ENCODE peak calls at places on chromosome 1, in four cellular contexts. One of them, this sample, is unnamed.

GRCh38 chr1:234725177-234726132 is 115.5 kb upstream of the IRF2BP2 start:
- DNase-seq in HL-60: peak
- DNase-seq in K562: peak
- DNase-seq in GM12878: no peak
- DNase-seq in this sample: no peak

GRCh38 chr1:17191990-17192242 is 13.0 kb upstream of the PADI1 start:
- DNase-seq in HL-60: peak
- DNase-seq in K562: no peak
- DNase-seq in GM12878: no peak
- DNase-seq in this sample: no peak

GRCh38 chr1:108708726-108709660 is 3.7 kb upstream of the FNDC7 start:
- DNase-seq in HL-60: peak
- DNase-seq in K562: peak
- DNase-seq in GM12878: no peak
- DNase-seq in this sample: no peak

GRCh38 chr1:59556802-59557548 is 257.8 kb upstream of the HOOK1 start:
- DNase-seq in HL-60: no peak
- DNase-seq in K562: no peak
- DNase-seq in GM12878: no peak
- DNase-seq in this sample: no peak

GRCh38 chr1:200488375-200489165 is 78.7 kb upstream of the ZNF281 start:
- DNase-seq in HL-60: peak
- DNase-seq in GM12878: peak
- DNase-seq in K562: peak
- DNase-seq in this sample: no peak

GRCh38 chr1:61951731-61952585 is 209.7 kb downstream of the PATJ start:
- DNase-seq in GM12878: no peak
- DNase-seq in K562: no peak
- DNase-seq in HL-60: no peak
- DNase-seq in this sample: no peak

GRCh38 chr1:226422478-226422877 is 14.6 kb upstream of the PARP1 start:
- DNase-seq in K562: no peak
- DNase-seq in GM12878: no peak
- DNase-seq in HL-60: peak
- DNase-seq in this sample: no peak

GRCh38 chr1:54934869-54935268 is 45.6 kb upstream of the TMEM61 start:
- DNase-seq in GM12878: no peak
- DNase-seq in K562: no peak
- DNase-seq in HL-60: no peak
- DNase-seq in this sample: no peak

GRCh38 chr1:149942207-149942606 is 5.5 kb upstream of the MTMR11 start:
- DNase-seq in HL-60: no peak
- DNase-seq in GM12878: no peak
- DNase-seq in K562: peak
- DNase-seq in this sample: no peak
- TF ChIP-seq SPI1 in HL-60: no peak
- TF ChIP-seq SPI1 in GM12878: no peak
- TF ChIP-seq SPI1 in K562: no peak
- TF ChIP-seq SPI1 in this sample: no peak

GRCh38 chr1:205348559-205349477 is 7.9 kb downstream of the KLHDC8A start:
- DNase-seq in HL-60: no peak
- DNase-seq in K562: no peak
- DNase-seq in GM12878: no peak
- DNase-seq in this sample: no peak

GRCh38 chr1:205350124-205350523 is 6.6 kb downstream of the KLHDC8A start:
- DNase-seq in K562: no peak
- DNase-seq in HL-60: no peak
- DNase-seq in GM12878: no peak
- DNase-seq in this sample: no peak

GRCh38 chr1:205344010-205344808 is 12.5 kb downstream of the KLHDC8A start:
- DNase-seq in K562: peak
- DNase-seq in GM12878: no peak
- DNase-seq in HL-60: no peak
- DNase-seq in this sample: no peak

GRCh38 chr1:205345761-205346160 is 11.0 kb downstream of the KLHDC8A start:
- DNase-seq in GM12878: no peak
- DNase-seq in K562: no peak
- DNase-seq in HL-60: no peak
- DNase-seq in this sample: no peak

DNA sequence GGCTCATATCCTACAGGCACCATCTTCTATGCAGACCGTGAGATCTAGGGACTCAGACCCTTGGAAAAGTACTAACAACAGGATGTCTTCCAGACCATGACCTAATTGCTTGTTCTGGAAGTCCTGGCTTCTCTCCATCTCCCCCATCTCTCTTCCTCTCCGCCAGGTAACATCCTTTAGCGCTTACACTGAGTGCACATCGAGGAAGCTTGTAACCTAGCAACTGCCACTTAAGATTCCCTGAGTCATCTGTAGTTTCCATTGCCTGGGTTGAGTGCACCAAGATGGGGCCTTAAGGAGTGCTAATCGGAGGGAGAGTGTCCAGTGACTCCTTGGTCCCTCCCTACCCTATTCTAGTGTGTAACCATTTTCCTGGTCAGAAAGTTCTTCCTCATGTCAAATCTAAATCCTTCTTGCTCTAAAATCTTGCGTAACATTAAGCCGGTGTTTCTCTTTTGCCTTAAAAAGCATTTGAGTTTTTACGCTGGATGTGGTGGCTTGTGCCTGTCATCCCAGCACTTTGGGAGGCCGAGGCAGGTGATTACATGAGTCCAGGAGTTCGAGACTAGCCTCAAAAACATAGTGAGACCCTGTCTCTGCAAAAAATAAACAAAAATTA is 9.7 kb downstream of the KLHDC8A start:
- DNase-seq in GM12878: no peak
- DNase-seq in K562: no peak
- DNase-seq in HL-60: no peak
- DNase-seq in this sample: no peak
- TF ChIP-seq POLR2AphosphoS5 in GM12878: no peak
- TF ChIP-seq POLR2AphosphoS5 in K562: no peak
- TF ChIP-seq POLR2AphosphoS5 in HL-60: no peak
- TF ChIP-seq POLR2AphosphoS5 in this sample: no peak

GRCh38 chr1:174262747-174263241 is 103.5 kb downstream of the RABGAP1L start:
- DNase-seq in GM12878: peak
- DNase-seq in HL-60: peak
- DNase-seq in K562: peak
- DNase-seq in this sample: no peak

GRCh38 chr1:174266991-174267612 is 107.8 kb downstream of the RABGAP1L start:
- DNase-seq in K562: no peak
- DNase-seq in GM12878: no peak
- DNase-seq in HL-60: no peak
- DNase-seq in this sample: no peak

GRCh38 chr1:174265273-174265672 is 106.0 kb downstream of the RABGAP1L start:
- DNase-seq in GM12878: no peak
- DNase-seq in K562: no peak
- DNase-seq in HL-60: peak
- DNase-seq in this sample: no peak

GRCh38 chr1:174269932-174270651 is 110.8 kb downstream of the RABGAP1L start:
- DNase-seq in K562: no peak
- DNase-seq in GM12878: no peak
- DNase-seq in HL-60: no peak
- DNase-seq in this sample: no peak

DNA sequence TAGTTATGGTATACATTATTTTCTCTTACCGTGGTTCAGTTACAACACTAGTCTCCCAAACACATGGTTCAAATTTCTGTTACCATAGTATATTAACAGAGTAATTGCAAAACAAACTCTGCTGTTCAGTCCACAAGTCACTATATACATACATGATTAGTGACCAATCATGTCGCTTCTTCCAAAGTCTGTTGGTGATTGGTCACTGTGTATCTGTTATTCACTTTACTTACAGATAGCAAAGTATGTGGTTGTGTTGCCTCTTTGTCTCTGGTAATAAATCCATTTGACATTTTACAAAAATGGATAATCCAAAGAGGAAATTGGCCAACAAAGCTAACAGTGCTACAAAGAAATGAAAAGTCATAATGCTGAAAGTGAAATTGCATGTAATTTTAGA is 107.2 kb downstream of the RABGAP1L start:
- DNase-seq in K562: peak
- DNase-seq in HL-60: no peak
- DNase-seq in GM12878: no peak
- DNase-seq in this sample: no peak
- TF ChIP-seq SPI1 in K562: no peak
- TF ChIP-seq SPI1 in HL-60: no peak
- TF ChIP-seq SPI1 in GM12878: no peak
- TF ChIP-seq SPI1 in this sample: no peak

GRCh38 chr1:8184301-8184700 is 133.6 kb upstream of the SLC45A1 start:
- DNase-seq in HL-60: no peak
- DNase-seq in GM12878: no peak
- DNase-seq in K562: no peak
- DNase-seq in this sample: no peak
- TF ChIP-seq POLR2AphosphoS5 in HL-60: no peak
- TF ChIP-seq POLR2AphosphoS5 in GM12878: no peak
- TF ChIP-seq POLR2AphosphoS5 in K562: no peak
- TF ChIP-seq POLR2AphosphoS5 in this sample: no peak

DNA sequence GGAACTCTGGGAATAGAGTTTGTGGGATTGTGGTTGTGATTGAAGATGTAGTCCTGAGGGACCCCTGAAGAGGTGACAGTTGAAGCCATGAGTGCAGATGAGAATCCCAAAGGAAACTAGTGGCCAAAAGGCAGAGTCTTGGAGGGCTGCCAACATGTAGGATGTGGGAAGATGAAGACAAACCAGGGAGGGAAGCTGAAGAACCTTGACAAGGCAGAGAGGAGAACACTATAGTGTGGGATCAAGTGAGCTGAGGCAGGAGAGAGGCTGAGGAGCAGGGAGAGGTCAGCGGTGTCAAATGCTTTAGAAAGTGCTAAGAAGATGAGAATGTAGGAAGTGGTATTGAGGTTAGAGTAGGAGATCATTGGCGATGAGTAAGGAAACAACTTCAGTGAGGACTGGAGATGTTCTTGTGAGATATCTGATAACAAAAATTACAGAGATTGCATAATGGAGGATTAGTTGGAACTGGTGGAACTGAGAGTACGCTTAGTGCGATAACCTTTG is 88.5 kb upstream of the VCAM1 start:
- DNase-seq in HL-60: peak
- DNase-seq in GM12878: no peak
- DNase-seq in K562: no peak
- DNase-seq in this sample: no peak
- TF ChIP-seq SPI1 in HL-60: peak
- TF ChIP-seq SPI1 in GM12878: no peak
- TF ChIP-seq SPI1 in K562: no peak
- TF ChIP-seq SPI1 in this sample: no peak

GRCh38 chr1:21295545-21295944 is 5.3 kb upstream of the ECE1 start:
- DNase-seq in K562: no peak
- DNase-seq in GM12878: no peak
- DNase-seq in HL-60: no peak
- DNase-seq in this sample: no peak

GRCh38 chr1:21296509-21297354 is 6.5 kb upstream of the ECE1 start:
- DNase-seq in K562: no peak
- DNase-seq in HL-60: no peak
- DNase-seq in GM12878: no peak
- DNase-seq in this sample: no peak

GRCh38 chr1:21293537-21294265 is 3.4 kb upstream of the ECE1 start:
- DNase-seq in HL-60: no peak
- DNase-seq in GM12878: peak
- DNase-seq in K562: no peak
- DNase-seq in this sample: no peak

GRCh38 chr1:21294266-21295058 is 4.2 kb upstream of the ECE1 start:
- DNase-seq in K562: no peak
- DNase-seq in GM12878: peak
- DNase-seq in HL-60: peak
- DNase-seq in this sample: peak

DNA sequence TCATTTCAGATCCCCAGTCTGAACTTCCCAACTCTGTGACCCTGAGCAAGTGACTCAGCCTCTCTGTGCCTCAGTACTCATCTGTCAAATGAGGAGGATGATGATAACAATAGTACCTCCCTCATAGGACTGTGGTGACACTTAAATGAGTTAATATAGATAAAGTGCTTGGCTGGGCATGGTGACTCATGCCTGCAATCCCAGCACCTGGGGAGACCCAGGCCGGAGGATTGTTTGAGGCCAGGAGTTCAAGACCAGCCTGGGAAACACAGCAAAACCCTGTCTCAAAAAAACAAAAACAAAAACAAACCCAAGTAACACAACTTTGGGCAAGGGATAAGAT is 4.8 kb upstream of the ECE1 start:
- DNase-seq in HL-60: no peak
- DNase-seq in K562: peak
- DNase-seq in GM12878: no peak
- DNase-seq in this sample: no peak
- TF ChIP-seq POLR2AphosphoS5 in HL-60: no peak
- TF ChIP-seq POLR2AphosphoS5 in K562: no peak
- TF ChIP-seq POLR2AphosphoS5 in GM12878: no peak
- TF ChIP-seq POLR2AphosphoS5 in this sample: no peak

GRCh38 chr1:3467096-3468036 is 12.9 kb downstream of the ARHGEF16 start:
- DNase-seq in K562: no peak
- DNase-seq in GM12878: no peak
- DNase-seq in HL-60: no peak
- DNase-seq in this sample: no peak

GRCh38 chr1:3465091-3465934 is 10.8 kb downstream of the ARHGEF16 start:
- DNase-seq in K562: no peak
- DNase-seq in HL-60: no peak
- DNase-seq in GM12878: no peak
- DNase-seq in this sample: no peak

GRCh38 chr1:3464649-3465025 is 10.2 kb downstream of the ARHGEF16 start:
- DNase-seq in K562: no peak
- DNase-seq in HL-60: no peak
- DNase-seq in GM12878: no peak
- DNase-seq in this sample: no peak

GRCh38 chr1:3465935-3466321 is 11.5 kb downstream of the ARHGEF16 start:
- DNase-seq in HL-60: no peak
- DNase-seq in GM12878: no peak
- DNase-seq in K562: no peak
- DNase-seq in this sample: no peak

DNA sequence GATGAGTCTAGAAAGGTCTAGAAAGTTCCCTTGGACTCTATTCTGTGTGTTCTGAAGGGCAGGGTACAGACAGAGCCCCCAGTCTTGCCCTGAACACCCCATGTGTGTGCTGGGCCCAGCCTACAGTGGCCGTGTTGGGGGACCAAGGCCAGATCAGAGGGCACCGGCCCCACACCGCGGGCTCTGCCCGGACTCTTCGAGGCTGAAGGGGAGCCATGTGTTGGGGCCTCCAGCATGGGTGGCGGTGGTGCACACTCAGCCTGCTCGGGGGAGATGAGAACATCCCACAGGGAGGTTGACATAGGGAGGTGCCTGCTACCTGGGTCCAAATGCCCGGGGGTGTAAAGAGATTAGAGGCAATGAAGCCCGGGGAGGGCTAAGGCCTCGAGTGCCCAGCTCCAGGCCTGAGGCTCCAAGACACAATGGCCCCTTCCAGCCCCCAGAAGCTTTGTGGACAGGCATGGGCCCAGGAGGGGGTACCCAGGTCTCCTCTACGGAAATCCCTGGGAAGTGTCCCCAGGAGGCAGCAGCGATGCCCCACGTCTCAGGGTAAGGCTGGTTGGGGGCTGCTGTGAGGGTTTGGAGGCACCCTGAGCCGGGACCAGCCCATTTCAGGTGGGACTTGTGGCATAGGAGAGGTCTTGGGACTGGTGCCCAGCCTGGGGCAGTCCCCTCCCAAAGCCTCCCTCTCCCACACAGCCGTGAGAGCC is 12.1 kb downstream of the ARHGEF16 start:
- DNase-seq in HL-60: no peak
- DNase-seq in K562: no peak
- DNase-seq in GM12878: no peak
- DNase-seq in this sample: no peak
- TF ChIP-seq SPI1 in HL-60: no peak
- TF ChIP-seq SPI1 in K562: no peak
- TF ChIP-seq SPI1 in GM12878: no peak
- TF ChIP-seq SPI1 in this sample: no peak

This sample was measured in GM12891.